ENCODE peak calls at places on chromosomes 2 and 18, in five cellular contexts. D is neuronal stem cell, E is mesenchymal stem cell, B is trophoblast cell, Z is mesendoderm. X is an unnamed sample.

GRCh38 chr2:66198873-66199272 is 236.1 kb upstream of the MEIS1 start:
- DNase-seq in D (no peak), E (no peak), B (no peak), Z (no peak), X (no peak)

GRCh38 chr2:85134255-85135065 is 1.3 kb downstream of the TCF7L1 start:
- DNase-seq in D (peak; percentile 47), E (peak; percentile 57), B (peak; percentile 16), Z (peak; percentile 80), X (peak; percentile 63)

GRCh38 chr18:470661-471501 is 29.6 kb downstream of the COLEC12 start:
- DNase-seq in D (no peak), E (peak; percentile 60), B (no peak), Z (no peak), X (no peak)

GRCh38 chr2:83191316-83191715 is 1267.8 kb downstream of the SUCLG1 start:
- DNase-seq in D (no peak), E (no peak), B (no peak), Z (no peak), X (no peak)

GRCh38 chr18:56139792-56140254 is 498.6 kb downstream of the TXNL1 start:
- DNase-seq in D (no peak), E (peak; percentile 17), B (no peak), Z (no peak), X (no peak)

GRCh38 chr18:54946149-54946581 is 13.1 kb downstream of the CCDC68 start:
- DNase-seq in D (no peak), E (peak; percentile 56), B (peak; percentile 36), Z (no peak), X (no peak)

GRCh38 chr2:215531284-215531683 is 95.4 kb upstream of the FN1 start:
- DNase-seq in D (no peak), E (peak; percentile 52), B (peak; percentile 70), Z (no peak), X (no peak)

GRCh38 chr2:37874470-37874869 is 50.6 kb upstream of the RMDN2 start:
- DNase-seq in D (no peak), E (no peak), B (no peak), Z (no peak), X (no peak)

GRCh38 chr2:68374184-68374583 is 9.1 kb downstream of the PLEK start:
- DNase-seq in D (no peak), E (no peak), B (no peak), Z (no peak), X (no peak)

GRCh38 chr2:132670961-132671781 is 1.2 kb upstream of the LYPD1 start:
- DNase-seq in D (peak; percentile 44), E (peak; percentile 63), B (no peak), Z (peak; percentile 95), X (peak; percentile 78)

GRCh38 chr2:54641988-54642387 is 81.5 kb upstream of the EML6 start:
- DNase-seq in D (no peak), E (no peak), B (no peak), Z (no peak), X (no peak)

GRCh38 chr2:128440666-128441340 is 122.1 kb upstream of the HS6ST1 start:
- DNase-seq in D (no peak), E (no peak), B (no peak), Z (no peak), X (peak; percentile 25)

GRCh38 chr18:24227976-24228660 is 89.3 kb downstream of the CABYR start:
- DNase-seq in D (no peak), E (peak; percentile 24), B (no peak), Z (no peak), X (no peak)

GRCh38 chr2:239396881-239397681 is 3.7 kb downstream of the HDAC4 start:
- DNase-seq in D (no peak), E (no peak), B (no peak), Z (peak; percentile 43), X (no peak)

GRCh38 chr2:99821572-99822369 is 320.6 kb downstream of the AFF3 start:
- DNase-seq in D (no peak), E (peak; percentile 82), B (peak; percentile 85), Z (peak; percentile 65), X (no peak)
- H3K18ac ChIP-seq in D (peak overlapping the region; percentile 24), E (no peak overlapping the region), B (no peak overlapping the region), Z (no peak overlapping the region), X (no peak overlapping the region)

GRCh38 chr18:75745147-75745546 is 317.6 kb upstream of the SMIM21 start:
- DNase-seq in D (no peak), E (no peak), B (no peak), Z (no peak), X (no peak)
- H3K4ac ChIP-seq in D (no peak overlapping the region), E (no peak overlapping the region), B (no peak overlapping the region), Z (no peak overlapping the region), X (no peak overlapping the region)

GRCh38 chr18:25648724-25649260 is 296.8 kb upstream of the ZNF521 start:
- DNase-seq in D (no peak), E (no peak), B (no peak), Z (no peak), X (no peak)
- H3K18ac ChIP-seq in D (no peak overlapping the region), E (no peak overlapping the region), B (no peak overlapping the region), Z (no peak overlapping the region), X (no peak overlapping the region)

GRCh38 chr2:9970386-9971044 is 19.0 kb downstream of the GRHL1 start:
- DNase-seq in D (no peak), E (no peak), B (no peak), Z (no peak), X (no peak)
- H3K4ac ChIP-seq in D (no peak overlapping the region), E (no peak overlapping the region), B (no peak overlapping the region), Z (no peak overlapping the region), X (no peak overlapping the region)

GRCh38 chr2:227134591-227134990 is 29.4 kb downstream of the COL4A4 start:
- DNase-seq in D (no peak), E (no peak), B (no peak), Z (no peak), X (no peak)
- H3K18ac ChIP-seq in D (no peak overlapping the region), E (no peak overlapping the region), B (no peak overlapping the region), Z (no peak overlapping the region), X (no peak overlapping the region)

DNA sequence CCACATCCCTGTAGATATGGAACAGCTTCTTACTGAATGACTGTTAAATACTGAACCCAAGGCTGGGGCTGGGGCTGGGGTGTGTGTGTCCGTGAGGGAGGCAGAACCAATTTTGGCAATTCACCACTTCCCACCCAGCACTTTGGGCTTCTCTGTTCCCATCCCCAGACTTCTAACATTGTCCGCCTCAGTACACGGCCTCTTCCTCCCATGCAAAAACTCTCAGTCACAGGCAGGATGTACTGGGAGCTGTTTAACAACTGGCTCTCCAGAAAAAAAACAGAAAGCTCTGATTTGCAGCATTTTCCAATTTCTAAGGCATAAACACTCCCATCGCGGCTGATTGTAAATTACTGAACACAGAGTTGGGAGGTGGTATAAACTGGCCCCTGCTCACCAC is 73.0 kb upstream of the MAP4K3 start:
- DNase-seq in D (no peak), E (peak; percentile 46), B (no peak), Z (no peak), X (no peak)
- H3K4ac ChIP-seq in D (no peak overlapping the region), E (peak overlapping the region; percentile 95), B (no peak overlapping the region), Z (no peak overlapping the region), X (no peak overlapping the region)

GRCh38 chr2:47767880-47768609 is 14.9 kb upstream of the MSH6 start:
- DNase-seq in D (peak; percentile 59), E (peak; percentile 40), B (peak; percentile 48), Z (peak; percentile 63), X (peak; percentile 90)
- H3K18ac ChIP-seq in D (peak overlapping the region; percentile 67), E (no peak overlapping the region), B (no peak overlapping the region), Z (no peak overlapping the region), X (no peak overlapping the region)